ENCODE peak calls at places on chromosomes 4 and X, in six cellular contexts. A, J, L, W, B and F are unnamed samples.

GRCh38 chr4:112109455-112110425 is 35.5 kb upstream of the FAM241A start:
- DNase-seq in A (peak), J (no peak), L (no peak), W (peak), B (peak), F (no peak)

GRCh38 chrX:112997991-112998390 is 157.4 kb upstream of the AMOT start:
- DNase-seq in A (no peak), J (no peak), L (no peak), W (no peak), B (no peak), F (no peak)

GRCh38 chr4:41878170-41878941 is 56.9 kb upstream of the TMEM33 start:
- DNase-seq in A (no peak), J (no peak), L (peak), W (no peak), B (no peak), F (no peak)

GRCh38 chrX:314781-315595 is 3.6 kb downstream of the GTPBP6 start:
- DNase-seq in A (peak), J (no peak), L (no peak), W (no peak), B (no peak), F (no peak)

GRCh38 chr4:175234162-175234561 is 316.0 kb downstream of the ADAM29 start:
- DNase-seq in A (no peak), J (no peak), L (peak), W (no peak), B (no peak), F (no peak)

GRCh38 chrX:43450355-43450754 is 205.7 kb upstream of the MAOA start:
- DNase-seq in A (no peak), J (no peak), L (no peak), W (no peak), B (no peak), F (no peak)

GRCh38 chrX:120769576-120770341 is 105.9 kb downstream of the CT47B1 start:
- DNase-seq in A (peak), J (peak), L (peak), W (peak), B (peak), F (peak)

GRCh38 chr4:123856689-123857545 is 460.3 kb downstream of the SPRY1 start:
- DNase-seq in A (peak), J (no peak), L (peak), W (peak), B (no peak), F (no peak)

GRCh38 chr4:38132843-38133662 is 172.9 kb downstream of the PTTG2 start:
- DNase-seq in A (no peak), J (no peak), L (no peak), W (no peak), B (no peak), F (no peak)

GRCh38 chr4:78296261-78296660 is 239.1 kb downstream of the FRAS1 start:
- DNase-seq in A (no peak), J (no peak), L (no peak), W (no peak), B (no peak), F (no peak)

GRCh38 chr4:30754021-30754420 is 33.9 kb downstream of the PCDH7 start:
- DNase-seq in A (peak), J (no peak), L (no peak), W (peak), B (peak), F (peak)

GRCh38 chr4:109548655-109549054 is 11.4 kb upstream of the MCUB start:
- DNase-seq in A (peak), J (no peak), L (no peak), W (peak), B (no peak), F (no peak)

GRCh38 chrX:31036895-31037294 is 34.9 kb downstream of the FTHL17 start:
- DNase-seq in A (peak), J (no peak), L (peak), W (peak), B (peak), F (peak)

GRCh38 chrX:97132654-97133415 is 249.1 kb downstream of the RPA4 start:
- DNase-seq in A (no peak), J (no peak), L (no peak), W (no peak), B (no peak), F (no peak)

GRCh38 chr4:97500423-97500822 is 642.9 kb downstream of the STPG2 start:
- DNase-seq in A (no peak), J (no peak), L (no peak), W (no peak), B (no peak), F (no peak)

GRCh38 chr4:184802203-184803015 is 23.4 kb downstream of the ACSL1 start:
- DNase-seq in A (peak), J (no peak), L (no peak), W (peak), B (no peak), F (no peak)
- H3K4me2 ChIP-seq in A (no peak), J (no peak), L (no peak), W (no peak), B (no peak), F (no peak)

GRCh38 chr4:168534535-168534934 is 37.7 kb downstream of the PALLD start:
- DNase-seq in A (no peak), J (no peak), L (no peak), W (no peak), B (no peak), F (no peak)

GRCh38 chr4:168537086-168537485 is 40.2 kb downstream of the PALLD start:
- DNase-seq in A (no peak), J (no peak), L (no peak), W (no peak), B (no peak), F (no peak)

GRCh38 chr4:168537556-168537955 is 40.7 kb downstream of the PALLD start:
- DNase-seq in A (no peak), J (no peak), L (no peak), W (no peak), B (no peak), F (no peak)

GRCh38 chr4:168536448-168536847 is 39.6 kb downstream of the PALLD start:
- DNase-seq in A (no peak), J (no peak), L (no peak), W (no peak), B (no peak), F (peak)

GRCh38 chr4:168535689-168536088 is 38.8 kb downstream of the PALLD start:
- DNase-seq in A (no peak), J (no peak), L (no peak), W (no peak), B (no peak), F (no peak)
- H3K4me2 ChIP-seq in A (no peak), J (no peak), L (no peak), W (no peak), B (no peak), F (peak)

GRCh38 chr4:88130544-88131305 is 27.7 kb downstream of the ABCG2 start:
- DNase-seq in A (no peak), J (no peak), L (no peak), W (no peak), B (no peak), F (no peak)
- H3K4me2 ChIP-seq in A (no peak), J (no peak), L (no peak), W (no peak), B (no peak), F (no peak)

DNA sequence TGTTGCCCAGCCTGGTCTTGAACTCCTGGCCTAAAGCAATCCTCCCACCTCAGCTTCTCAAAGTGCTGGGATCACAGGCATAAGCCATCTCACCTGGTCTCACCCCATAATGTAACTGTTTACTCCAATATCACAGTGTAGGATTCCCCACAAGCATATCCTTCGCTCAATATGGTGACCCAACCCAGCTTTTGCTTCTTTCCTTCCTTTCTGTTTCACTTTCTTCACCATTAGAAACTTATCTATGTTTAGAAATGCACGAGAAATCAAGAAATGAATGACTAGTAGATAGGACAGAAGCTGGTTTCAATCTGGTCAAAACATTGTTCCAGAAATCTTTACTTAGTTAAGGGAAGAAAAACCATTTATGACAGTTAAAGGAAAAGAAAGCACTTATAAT is 18.9 kb downstream of the TSPAN5 start:
- DNase-seq in A (no peak), J (no peak), L (no peak), W (peak), B (no peak), F (no peak)
- H3K4me2 ChIP-seq in A (peak), J (no peak), L (peak), W (peak), B (no peak), F (no peak)

GRCh38 chr4:140085062-140085622 is 68.8 kb downstream of the MAML3 start:
- DNase-seq in A (no peak), J (no peak), L (no peak), W (peak), B (peak), F (no peak)
- H3K4me2 ChIP-seq in A (peak), J (no peak), L (no peak), W (peak), B (peak), F (peak)

DNA sequence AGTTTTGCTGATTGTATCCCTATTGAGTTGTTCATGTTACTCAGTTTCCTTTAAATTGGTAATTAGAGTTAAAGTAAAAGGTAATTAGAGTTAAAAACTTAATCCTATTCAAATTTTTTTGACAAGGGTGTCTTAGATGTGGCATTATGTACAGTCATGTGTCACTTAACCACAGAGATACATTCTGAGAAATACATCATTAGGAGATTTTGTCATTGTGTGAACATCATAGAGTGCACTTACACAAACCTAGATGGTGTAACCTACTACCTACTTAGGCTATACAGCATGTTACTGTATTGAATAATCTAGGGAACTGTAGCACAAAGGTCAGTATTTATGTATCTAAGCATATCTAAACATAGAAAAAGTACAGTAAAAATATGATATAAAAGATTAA is 39.2 kb downstream of the BEX3 start:
- DNase-seq in A (no peak), J (no peak), L (no peak), W (no peak), B (no peak), F (no peak)
- H3K4me2 ChIP-seq in A (no peak), J (no peak), L (no peak), W (no peak), B (no peak), F (no peak)

DNA sequence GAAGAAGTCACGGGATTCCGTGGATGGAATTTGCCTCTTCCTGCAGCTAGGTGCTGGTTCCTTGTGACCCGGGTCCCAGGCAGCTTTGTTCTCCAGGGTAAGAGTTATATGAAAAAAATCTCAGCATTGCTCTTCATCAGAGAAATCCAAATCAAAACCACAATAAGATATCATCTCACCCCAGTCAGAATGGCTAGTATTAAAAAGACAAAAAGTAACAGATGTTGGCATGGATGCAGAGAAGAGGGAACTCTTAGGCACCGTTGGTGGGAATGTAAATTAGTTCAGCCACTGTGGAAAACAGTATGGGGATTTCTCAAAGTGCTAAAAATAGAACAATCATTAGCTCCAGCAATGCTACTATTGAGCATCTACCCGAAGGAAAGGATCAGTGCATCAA is 61.5 kb downstream of the SORCS2 start:
- DNase-seq in A (no peak), J (no peak), L (no peak), W (no peak), B (no peak), F (no peak)
- H3K4me2 ChIP-seq in A (no peak), J (no peak), L (no peak), W (no peak), B (no peak), F (no peak)